ENCODE peak calls at places on chromosomes 2 and 18, in nine cellular contexts. One of them, this sample, is unnamed.

GRCh38 chr18:2050016-2050415 is 521.3 kb downstream of the METTL4 start:
- DNase-seq in fibroblast of lung: no peak
- DNase-seq in PC-9: no peak
- DNase-seq in PC-3: no peak
- DNase-seq in H1: no peak
- DNase-seq in HCT116: no peak
- DNase-seq in GM23248: no peak
- DNase-seq in hepatocyte: no peak
- DNase-seq in astrocyte: peak; percentile 46
- DNase-seq in this sample: peak; percentile 18

GRCh38 chr2:173656086-173656485 is 301.4 kb downstream of the CDCA7 start:
- DNase-seq in fibroblast of lung: no peak
- DNase-seq in PC-9: no peak
- DNase-seq in PC-3: peak; percentile 30
- DNase-seq in H1: no peak
- DNase-seq in HCT116: no peak
- DNase-seq in GM23248: no peak
- DNase-seq in hepatocyte: no peak
- DNase-seq in astrocyte: no peak
- DNase-seq in this sample: no peak

GRCh38 chr2:147846382-147847081 is 1.7 kb downstream of the ACVR2A start:
- DNase-seq in fibroblast of lung: peak; percentile 15
- DNase-seq in PC-9: no peak
- DNase-seq in PC-3: peak; percentile 22
- DNase-seq in H1: no peak
- DNase-seq in HCT116: no peak
- DNase-seq in GM23248: peak; percentile 36
- DNase-seq in hepatocyte: no peak
- DNase-seq in astrocyte: no peak
- DNase-seq in this sample: no peak

GRCh38 chr2:99487906-99488305 is 1.9 kb downstream of the REV1 start:
- DNase-seq in fibroblast of lung: no peak
- DNase-seq in PC-9: no peak
- DNase-seq in PC-3: no peak
- DNase-seq in H1: no peak
- DNase-seq in HCT116: no peak
- DNase-seq in GM23248: peak; percentile 28
- DNase-seq in hepatocyte: no peak
- DNase-seq in astrocyte: peak; percentile 17
- DNase-seq in this sample: no peak

GRCh38 chr2:109432421-109432820 is 181.3 kb downstream of the SEPTIN10 start:
- DNase-seq in fibroblast of lung: no peak
- DNase-seq in PC-9: no peak
- DNase-seq in PC-3: no peak
- DNase-seq in H1: no peak
- DNase-seq in HCT116: no peak
- DNase-seq in GM23248: no peak
- DNase-seq in hepatocyte: no peak
- DNase-seq in astrocyte: no peak
- DNase-seq in this sample: no peak

GRCh38 chr2:99948010-99948409 is 194.4 kb downstream of the AFF3 start:
- DNase-seq in fibroblast of lung: no peak
- DNase-seq in PC-9: no peak
- DNase-seq in PC-3: no peak
- DNase-seq in H1: no peak
- DNase-seq in HCT116: no peak
- DNase-seq in GM23248: no peak
- DNase-seq in hepatocyte: no peak
- DNase-seq in astrocyte: no peak
- DNase-seq in this sample: no peak

GRCh38 chr2:163800889-163801498 is 65.2 kb upstream of the FIGN start:
- DNase-seq in fibroblast of lung: peak; percentile 28
- DNase-seq in PC-9: no peak
- DNase-seq in PC-3: peak; percentile 21
- DNase-seq in H1: no peak
- DNase-seq in HCT116: no peak
- DNase-seq in GM23248: peak; percentile 47
- DNase-seq in hepatocyte: peak; percentile 58
- DNase-seq in astrocyte: peak; percentile 79
- DNase-seq in this sample: no peak

GRCh38 chr2:65957454-65957853 is 477.5 kb upstream of the MEIS1 start:
- DNase-seq in fibroblast of lung: no peak
- DNase-seq in PC-9: no peak
- DNase-seq in PC-3: no peak
- DNase-seq in H1: peak; percentile 45
- DNase-seq in HCT116: no peak
- DNase-seq in GM23248: no peak
- DNase-seq in hepatocyte: no peak
- DNase-seq in astrocyte: no peak
- DNase-seq in this sample: no peak

GRCh38 chr2:174449033-174449432 is 37.8 kb downstream of the GPR155 start:
- DNase-seq in fibroblast of lung: no peak
- DNase-seq in PC-9: no peak
- DNase-seq in PC-3: no peak
- DNase-seq in H1: no peak
- DNase-seq in HCT116: no peak
- DNase-seq in GM23248: no peak
- DNase-seq in hepatocyte: no peak
- DNase-seq in astrocyte: no peak
- DNase-seq in this sample: no peak

GRCh38 chr2:195651041-195651440 is 6.0 kb upstream of the SLC39A10 start:
- DNase-seq in fibroblast of lung: no peak
- DNase-seq in PC-9: no peak
- DNase-seq in PC-3: no peak
- DNase-seq in H1: no peak
- DNase-seq in HCT116: no peak
- DNase-seq in GM23248: no peak
- DNase-seq in hepatocyte: no peak
- DNase-seq in astrocyte: no peak
- DNase-seq in this sample: no peak

GRCh38 chr2:238370482-238371372 is 50.4 kb downstream of the TRAF3IP1 start:
- DNase-seq in fibroblast of lung: peak; percentile 73
- DNase-seq in PC-9: peak; percentile 58
- DNase-seq in PC-3: peak; percentile 71
- DNase-seq in H1: no peak
- DNase-seq in HCT116: peak; percentile 36
- DNase-seq in GM23248: peak; percentile 90
- DNase-seq in hepatocyte: peak; percentile 84
- DNase-seq in astrocyte: peak; percentile 37
- DNase-seq in this sample: peak; percentile 52

GRCh38 chr2:96763511-96764252 is 3.0 kb downstream of the CNNM4 start:
- DNase-seq in fibroblast of lung: no peak
- DNase-seq in PC-9: peak; percentile 45
- DNase-seq in PC-3: peak; percentile 47
- DNase-seq in H1: peak; percentile 62
- DNase-seq in HCT116: no peak
- DNase-seq in GM23248: peak; percentile 37
- DNase-seq in hepatocyte: peak; percentile 66
- DNase-seq in astrocyte: no peak
- DNase-seq in this sample: peak; percentile 45

GRCh38 chr2:240278661-240279060 is 138.2 kb upstream of the OTOS start:
- DNase-seq in fibroblast of lung: peak; percentile 72
- DNase-seq in PC-9: no peak
- DNase-seq in PC-3: no peak
- DNase-seq in H1: no peak
- DNase-seq in HCT116: no peak
- DNase-seq in GM23248: peak; percentile 41
- DNase-seq in hepatocyte: no peak
- DNase-seq in astrocyte: peak; percentile 43
- DNase-seq in this sample: no peak

GRCh38 chr18:61854578-61854977 is 38.2 kb downstream of the RNF152 start:
- DNase-seq in fibroblast of lung: peak; percentile 62
- DNase-seq in PC-9: no peak
- DNase-seq in PC-3: no peak
- DNase-seq in H1: no peak
- DNase-seq in HCT116: no peak
- DNase-seq in GM23248: no peak
- DNase-seq in hepatocyte: no peak
- DNase-seq in astrocyte: peak; percentile 78
- DNase-seq in this sample: no peak

GRCh38 chr2:151669585-151670081 is 64.6 kb downstream of the NEB start:
- DNase-seq in fibroblast of lung: no peak
- DNase-seq in PC-9: no peak
- DNase-seq in PC-3: no peak
- DNase-seq in H1: no peak
- DNase-seq in HCT116: no peak
- DNase-seq in GM23248: no peak
- DNase-seq in hepatocyte: no peak
- DNase-seq in astrocyte: peak; percentile 39
- DNase-seq in this sample: no peak

GRCh38 chr2:33529771-33530481 is 53.5 kb downstream of the RASGRP3 start:
- DNase-seq in fibroblast of lung: peak; percentile 85
- DNase-seq in PC-9: peak; percentile 31
- DNase-seq in PC-3: peak; percentile 75
- DNase-seq in H1: no peak
- DNase-seq in HCT116: no peak
- DNase-seq in GM23248: peak; percentile 98
- DNase-seq in hepatocyte: peak; percentile 36
- DNase-seq in astrocyte: peak; percentile 99
- DNase-seq in this sample: no peak

GRCh38 chr2:96949701-96950350 is 36.6 kb downstream of the FAM178B start:
- DNase-seq in fibroblast of lung: no peak
- DNase-seq in PC-9: no peak
- DNase-seq in PC-3: no peak
- DNase-seq in H1: no peak
- DNase-seq in HCT116: no peak
- DNase-seq in GM23248: no peak
- DNase-seq in hepatocyte: no peak
- DNase-seq in astrocyte: no peak
- DNase-seq in this sample: no peak

GRCh38 chr2:130376433-130377293 is 20.8 kb downstream of the PTPN18 start:
- DNase-seq in fibroblast of lung: no peak
- DNase-seq in PC-9: no peak
- DNase-seq in PC-3: no peak
- DNase-seq in H1: no peak
- DNase-seq in HCT116: no peak
- DNase-seq in GM23248: peak; percentile 34
- DNase-seq in hepatocyte: no peak
- DNase-seq in astrocyte: no peak
- DNase-seq in this sample: no peak

GRCh38 chr18:45981852-45982251 is 14.7 kb upstream of the EPG5 start:
- DNase-seq in fibroblast of lung: no peak
- DNase-seq in PC-9: no peak
- DNase-seq in PC-3: no peak
- DNase-seq in H1: no peak
- DNase-seq in HCT116: no peak
- DNase-seq in GM23248: no peak
- DNase-seq in hepatocyte: no peak
- DNase-seq in astrocyte: no peak
- DNase-seq in this sample: no peak

DNA sequence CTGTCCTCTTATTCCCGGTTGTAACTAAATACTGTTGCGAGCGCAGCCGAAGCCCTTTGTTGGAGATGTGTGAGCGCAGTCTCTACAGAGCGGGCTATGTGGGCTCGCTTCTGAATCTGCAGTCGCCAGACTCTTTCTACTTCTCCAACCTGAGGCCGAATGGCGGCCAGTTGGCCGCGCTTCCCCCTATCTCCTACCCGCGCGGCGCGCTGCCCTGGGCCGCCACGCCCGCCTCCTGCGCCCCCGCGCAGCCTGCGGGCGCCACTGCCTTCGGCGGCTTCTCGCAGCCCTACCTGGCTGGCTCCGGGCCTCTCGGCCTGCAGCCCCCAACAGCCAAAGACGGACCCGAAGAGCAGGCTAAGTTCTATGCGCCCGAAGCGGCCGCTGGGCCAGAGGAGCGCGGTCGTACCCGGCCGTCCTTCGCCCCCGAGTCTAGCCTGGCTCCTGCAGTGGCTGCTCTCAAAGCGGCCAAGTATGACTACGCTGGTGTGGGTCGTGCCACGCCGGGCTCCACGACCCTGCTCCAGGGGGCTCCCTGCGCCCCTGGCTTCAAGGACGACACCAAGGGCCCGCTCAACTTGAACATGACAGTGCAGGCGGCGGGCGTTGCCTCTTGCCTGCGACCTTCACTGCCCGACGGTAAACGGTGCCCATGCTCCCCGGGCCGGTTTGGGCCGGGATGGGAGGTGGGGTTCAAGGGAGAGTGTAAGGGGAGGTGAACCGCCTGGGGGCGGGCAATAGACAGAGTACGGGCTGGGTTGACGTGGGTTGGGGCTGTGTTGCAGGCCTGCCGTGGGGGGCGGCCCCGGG is at the start of gene HOXD12:
- DNase-seq in fibroblast of lung: no peak
- DNase-seq in PC-9: no peak
- DNase-seq in PC-3: no peak
- DNase-seq in H1: peak; percentile 64
- DNase-seq in HCT116: no peak
- DNase-seq in GM23248: no peak
- DNase-seq in hepatocyte: no peak
- DNase-seq in astrocyte: no peak
- DNase-seq in this sample: no peak
- TF ChIP-seq EZH2 in fibroblast of lung: peak; percentile 62
- TF ChIP-seq EZH2 in PC-9: no peak
- TF ChIP-seq EZH2 in PC-3: no peak
- TF ChIP-seq EZH2 in H1: peak; percentile 94
- TF ChIP-seq EZH2 in HCT116: no peak
- TF ChIP-seq EZH2 in GM23248: no peak
- TF ChIP-seq EZH2 in hepatocyte: peak; percentile 76
- TF ChIP-seq EZH2 in astrocyte: peak; percentile 95
- TF ChIP-seq EZH2 in this sample: no peak

GRCh38 chr2:120029672-120030640 is 17.1 kb downstream of the EPB41L5 start:
- DNase-seq in fibroblast of lung: no peak
- DNase-seq in PC-9: no peak
- DNase-seq in PC-3: no peak
- DNase-seq in H1: no peak
- DNase-seq in HCT116: no peak
- DNase-seq in GM23248: no peak
- DNase-seq in hepatocyte: no peak
- DNase-seq in astrocyte: no peak
- DNase-seq in this sample: no peak
- H4K20me1 ChIP-seq in fibroblast of lung: no peaks in the 10 kb centered on the region
- H4K20me1 ChIP-seq in PC-9: no peaks in the 10 kb centered on the region
- H4K20me1 ChIP-seq in PC-3: no peaks in the 10 kb centered on the region
- H4K20me1 ChIP-seq in H1: peaks cover 1% of the 10 kb centered on the region
- H4K20me1 ChIP-seq in HCT116: no peaks in the 10 kb centered on the region
- H4K20me1 ChIP-seq in GM23248: no peaks in the 10 kb centered on the region
- H4K20me1 ChIP-seq in hepatocyte: peaks cover 25% of the 10 kb centered on the region
- H4K20me1 ChIP-seq in astrocyte: no peaks in the 10 kb centered on the region
- H4K20me1 ChIP-seq in this sample: no peaks in the 10 kb centered on the region

DNA sequence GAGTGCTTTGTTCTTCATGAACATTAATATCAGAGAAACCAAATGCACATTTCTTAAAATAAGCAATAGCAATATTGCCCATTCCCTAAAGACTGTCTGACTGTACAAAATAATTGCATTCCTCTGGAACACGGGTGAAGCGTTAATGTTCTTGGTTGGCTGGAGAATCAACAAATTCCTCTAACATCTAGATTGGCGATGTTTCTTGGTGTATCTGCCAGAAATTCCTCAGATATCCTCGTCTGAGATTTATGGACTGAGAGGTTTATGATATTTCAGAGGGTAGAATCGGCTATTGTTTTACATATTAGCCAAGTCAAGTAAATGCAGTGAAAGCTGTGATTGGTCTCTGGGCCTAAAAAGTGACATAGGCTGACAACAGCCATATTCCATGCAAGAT is 27.1 kb upstream of the SPTBN1 start:
- DNase-seq in fibroblast of lung: peak; percentile 26
- DNase-seq in PC-9: no peak
- DNase-seq in PC-3: no peak
- DNase-seq in H1: no peak
- DNase-seq in HCT116: no peak
- DNase-seq in GM23248: peak; percentile 51
- DNase-seq in hepatocyte: no peak
- DNase-seq in astrocyte: peak; percentile 53
- DNase-seq in this sample: no peak
- H3K27ac ChIP-seq in fibroblast of lung: no peak overlapping the region
- H3K27ac ChIP-seq in PC-9: no peak overlapping the region
- H3K27ac ChIP-seq in PC-3: no peak overlapping the region
- H3K27ac ChIP-seq in H1: no peak overlapping the region
- H3K27ac ChIP-seq in HCT116: no peak overlapping the region
- H3K27ac ChIP-seq in GM23248: peak overlapping the region; percentile 31
- H3K27ac ChIP-seq in hepatocyte: no peak overlapping the region
- H3K27ac ChIP-seq in astrocyte: no peak overlapping the region
- H3K27ac ChIP-seq in this sample: no peak overlapping the region

GRCh38 chr2:203238711-203239526 is at the start of gene CYP20A1:
- DNase-seq in fibroblast of lung: peak; percentile 97
- DNase-seq in PC-9: peak; percentile 93
- DNase-seq in PC-3: peak; percentile 96
- DNase-seq in H1: peak; percentile 94
- DNase-seq in HCT116: peak; percentile 89
- DNase-seq in GM23248: peak; percentile 99
- DNase-seq in hepatocyte: peak; percentile 98
- DNase-seq in astrocyte: peak; percentile 91
- DNase-seq in this sample: peak; percentile 98
- TF ChIP-seq EZH2 in fibroblast of lung: no peak
- TF ChIP-seq EZH2 in PC-9: no peak
- TF ChIP-seq EZH2 in PC-3: no peak
- TF ChIP-seq EZH2 in H1: no peak
- TF ChIP-seq EZH2 in HCT116: no peak
- TF ChIP-seq EZH2 in GM23248: no peak
- TF ChIP-seq EZH2 in hepatocyte: no peak
- TF ChIP-seq EZH2 in astrocyte: no peak
- TF ChIP-seq EZH2 in this sample: no peak